ENCODE peak calls at places on chromosomes 13 and 19, in five cellular contexts. One of them, this sample, is unnamed.

GRCh38 chr13:50691176-50691681 is 152.3 kb downstream of the DLEU7 start:
- DNase-seq in fibroblast of lung: no peak
- DNase-seq in B cell: no peak
- DNase-seq in Calu3: no peak
- DNase-seq in BE2C: no peak
- DNase-seq in this sample: no peak

GRCh38 chr19:35468637-35469036 is 20.6 kb downstream of the FFAR2 start:
- DNase-seq in fibroblast of lung: peak; percentile 34
- DNase-seq in B cell: peak; percentile 79
- DNase-seq in Calu3: peak; percentile 70
- DNase-seq in BE2C: peak; percentile 73
- DNase-seq in this sample: peak; percentile 28

GRCh38 chr19:45307361-45307760 is 15.3 kb downstream of the CKM start:
- DNase-seq in fibroblast of lung: no peak
- DNase-seq in B cell: no peak
- DNase-seq in Calu3: no peak
- DNase-seq in BE2C: no peak
- DNase-seq in this sample: no peak

GRCh38 chr19:42129399-42130253 is 2.6 kb downstream of the POU2F2 start:
- DNase-seq in fibroblast of lung: no peak
- DNase-seq in B cell: peak; percentile 99
- DNase-seq in Calu3: no peak
- DNase-seq in BE2C: peak; percentile 45
- DNase-seq in this sample: no peak

GRCh38 chr13:51844862-51845573 is at the start of gene TMEM272:
- DNase-seq in fibroblast of lung: peak; percentile 30
- DNase-seq in B cell: no peak
- DNase-seq in Calu3: peak; percentile 74
- DNase-seq in BE2C: peak; percentile 83
- DNase-seq in this sample: peak; percentile 79

GRCh38 chr19:52778811-52779210 is 7.8 kb downstream of the ZNF600 start:
- DNase-seq in fibroblast of lung: no peak
- DNase-seq in B cell: no peak
- DNase-seq in Calu3: no peak
- DNase-seq in BE2C: no peak
- DNase-seq in this sample: no peak

GRCh38 chr13:64234255-64234654 is 2818.6 kb upstream of the PCDH20 start:
- DNase-seq in fibroblast of lung: peak; percentile 45
- DNase-seq in B cell: no peak
- DNase-seq in Calu3: no peak
- DNase-seq in BE2C: no peak
- DNase-seq in this sample: no peak

GRCh38 chr19:35246466-35247096 is 2.2 kb upstream of the LSR start:
- DNase-seq in fibroblast of lung: no peak
- DNase-seq in B cell: no peak
- DNase-seq in Calu3: no peak
- DNase-seq in BE2C: no peak
- DNase-seq in this sample: no peak

GRCh38 chr19:49920624-49921363 is 8.2 kb upstream of the ATF5 start:
- DNase-seq in fibroblast of lung: no peak
- DNase-seq in B cell: no peak
- DNase-seq in Calu3: no peak
- DNase-seq in BE2C: no peak
- DNase-seq in this sample: no peak

GRCh38 chr19:12722566-12723382 is 958 bp downstream of the TNPO2 start:
- DNase-seq in fibroblast of lung: peak; percentile 100
- DNase-seq in B cell: peak; percentile 97
- DNase-seq in Calu3: peak; percentile 91
- DNase-seq in BE2C: peak; percentile 98
- DNase-seq in this sample: peak; percentile 87

GRCh38 chr13:98994896-98995295 is 17.0 kb upstream of the DOCK9 start:
- DNase-seq in fibroblast of lung: no peak
- DNase-seq in B cell: no peak
- DNase-seq in Calu3: no peak
- DNase-seq in BE2C: no peak
- DNase-seq in this sample: no peak

GRCh38 chr13:74132768-74133656 is 1.2 kb downstream of the KLF12 start:
- DNase-seq in fibroblast of lung: peak; percentile 71
- DNase-seq in B cell: no peak
- DNase-seq in Calu3: no peak
- DNase-seq in BE2C: peak; percentile 27
- DNase-seq in this sample: peak; percentile 45

GRCh38 chr13:43191561-43191960 is 168.2 kb downstream of the DNAJC15 start:
- DNase-seq in fibroblast of lung: no peak
- DNase-seq in B cell: no peak
- DNase-seq in Calu3: no peak
- DNase-seq in BE2C: no peak
- DNase-seq in this sample: no peak

GRCh38 chr19:55016017-55016416 is 22.0 kb downstream of the GP6 start:
- DNase-seq in fibroblast of lung: no peak
- DNase-seq in B cell: no peak
- DNase-seq in Calu3: no peak
- DNase-seq in BE2C: no peak
- DNase-seq in this sample: no peak

GRCh38 chr19:47476438-47476972 is 4.8 kb upstream of the SLC8A2 start:
- DNase-seq in fibroblast of lung: no peak
- DNase-seq in B cell: no peak
- DNase-seq in Calu3: no peak
- DNase-seq in BE2C: no peak
- DNase-seq in this sample: no peak

GRCh38 chr19:18357442-18358264 is 17.3 kb downstream of the PGPEP1 start:
- DNase-seq in fibroblast of lung: no peak
- DNase-seq in B cell: no peak
- DNase-seq in Calu3: no peak
- DNase-seq in BE2C: no peak
- DNase-seq in this sample: no peak

GRCh38 chr13:109436055-109436622 is 350.2 kb downstream of the IRS2 start:
- DNase-seq in fibroblast of lung: no peak
- DNase-seq in B cell: no peak
- DNase-seq in Calu3: no peak
- DNase-seq in BE2C: no peak
- DNase-seq in this sample: no peak

GRCh38 chr13:99370476-99371272 is 63.5 kb upstream of the GPR183 start:
- DNase-seq in fibroblast of lung: no peak
- DNase-seq in B cell: no peak
- DNase-seq in Calu3: no peak
- DNase-seq in BE2C: no peak
- DNase-seq in this sample: no peak

GRCh38 chr13:66358564-66358963 is 871.6 kb downstream of the PCDH9 start:
- DNase-seq in fibroblast of lung: peak; percentile 30
- DNase-seq in B cell: no peak
- DNase-seq in Calu3: no peak
- DNase-seq in BE2C: no peak
- DNase-seq in this sample: no peak

GRCh38 chr13:66354880-66355279 is 875.3 kb downstream of the PCDH9 start:
- DNase-seq in fibroblast of lung: no peak
- DNase-seq in B cell: no peak
- DNase-seq in Calu3: no peak
- DNase-seq in BE2C: no peak
- DNase-seq in this sample: no peak

GRCh38 chr13:66348745-66349720 is 881.1 kb downstream of the PCDH9 start:
- DNase-seq in fibroblast of lung: no peak
- DNase-seq in B cell: no peak
- DNase-seq in Calu3: no peak
- DNase-seq in BE2C: no peak
- DNase-seq in this sample: no peak

GRCh38 chr13:66349945-66350344 is 880.2 kb downstream of the PCDH9 start:
- DNase-seq in fibroblast of lung: no peak
- DNase-seq in B cell: no peak
- DNase-seq in Calu3: no peak
- DNase-seq in BE2C: no peak
- DNase-seq in this sample: no peak

GRCh38 chr13:66353664-66354063 is 876.5 kb downstream of the PCDH9 start:
- DNase-seq in fibroblast of lung: no peak
- DNase-seq in B cell: no peak
- DNase-seq in Calu3: no peak
- DNase-seq in BE2C: no peak
- DNase-seq in this sample: no peak
- TF ChIP-seq CTCF in fibroblast of lung: no peak
- TF ChIP-seq CTCF in B cell: no peak
- TF ChIP-seq CTCF in Calu3: no peak
- TF ChIP-seq CTCF in BE2C: peak; percentile 3
- TF ChIP-seq CTCF in this sample: no peak

GRCh38 chr13:101475536-101475935 is 23.1 kb downstream of the ITGBL1 start:
- DNase-seq in fibroblast of lung: no peak
- DNase-seq in B cell: no peak
- DNase-seq in Calu3: no peak
- DNase-seq in BE2C: no peak
- DNase-seq in this sample: no peak
- TF ChIP-seq CTCF in fibroblast of lung: no peak
- TF ChIP-seq CTCF in B cell: no peak
- TF ChIP-seq CTCF in Calu3: no peak
- TF ChIP-seq CTCF in BE2C: no peak
- TF ChIP-seq CTCF in this sample: no peak

GRCh38 chr13:95704510-95704909 is 27.6 kb downstream of the DNAJC3 start:
- DNase-seq in fibroblast of lung: peak; percentile 12
- DNase-seq in B cell: no peak
- DNase-seq in Calu3: no peak
- DNase-seq in BE2C: peak; percentile 51
- DNase-seq in this sample: no peak
- TF ChIP-seq CTCF in fibroblast of lung: peak; percentile 32
- TF ChIP-seq CTCF in B cell: peak; percentile 12
- TF ChIP-seq CTCF in Calu3: no peak
- TF ChIP-seq CTCF in BE2C: peak; percentile 71
- TF ChIP-seq CTCF in this sample: peak; percentile 17

GRCh38 chr13:72889496-72889895 is 107.6 kb downstream of the PIBF1 start:
- DNase-seq in fibroblast of lung: no peak
- DNase-seq in B cell: no peak
- DNase-seq in Calu3: no peak
- DNase-seq in BE2C: no peak
- DNase-seq in this sample: no peak

GRCh38 chr13:72886272-72887062 is 104.5 kb downstream of the PIBF1 start:
- DNase-seq in fibroblast of lung: peak; percentile 53
- DNase-seq in B cell: no peak
- DNase-seq in Calu3: no peak
- DNase-seq in BE2C: no peak
- DNase-seq in this sample: no peak

DNA sequence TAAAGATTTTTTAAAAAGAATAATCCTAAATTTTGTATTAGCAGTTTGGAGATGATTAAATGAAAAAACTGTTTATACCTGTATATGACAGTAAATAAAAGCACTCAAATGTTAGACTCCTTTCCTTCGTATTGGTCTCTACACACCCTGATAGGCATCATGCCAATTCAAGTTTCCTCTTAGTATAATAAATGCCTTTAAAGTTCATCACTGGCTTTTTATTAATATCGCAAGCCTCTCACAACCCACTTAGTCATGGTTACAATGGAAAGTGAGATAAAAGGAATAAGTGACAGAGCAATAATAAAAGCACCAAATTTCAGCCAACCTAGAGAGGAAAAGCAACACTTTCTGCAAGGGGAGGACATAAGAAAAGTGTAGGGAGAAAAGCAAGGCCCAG is 102.2 kb downstream of the PIBF1 start:
- DNase-seq in fibroblast of lung: no peak
- DNase-seq in B cell: no peak
- DNase-seq in Calu3: no peak
- DNase-seq in BE2C: no peak
- DNase-seq in this sample: no peak
- TF ChIP-seq CTCF in fibroblast of lung: no peak
- TF ChIP-seq CTCF in B cell: no peak
- TF ChIP-seq CTCF in Calu3: no peak
- TF ChIP-seq CTCF in BE2C: no peak
- TF ChIP-seq CTCF in this sample: no peak

GRCh38 chr19:17296278-17296677 is 6.9 kb downstream of the ABHD8 start:
- DNase-seq in fibroblast of lung: no peak
- DNase-seq in B cell: no peak
- DNase-seq in Calu3: peak; percentile 27
- DNase-seq in BE2C: no peak
- DNase-seq in this sample: no peak
- TF ChIP-seq CTCF in fibroblast of lung: no peak
- TF ChIP-seq CTCF in B cell: no peak
- TF ChIP-seq CTCF in Calu3: no peak
- TF ChIP-seq CTCF in BE2C: peak; percentile 3
- TF ChIP-seq CTCF in this sample: no peak

GRCh38 chr13:22175815-22176214 is 504.9 kb downstream of the FGF9 start:
- DNase-seq in fibroblast of lung: no peak
- DNase-seq in B cell: no peak
- DNase-seq in Calu3: no peak
- DNase-seq in BE2C: no peak
- DNase-seq in this sample: no peak

GRCh38 chr13:22178878-22179277 is 508.0 kb downstream of the FGF9 start:
- DNase-seq in fibroblast of lung: no peak
- DNase-seq in B cell: no peak
- DNase-seq in Calu3: no peak
- DNase-seq in BE2C: no peak
- DNase-seq in this sample: no peak

GRCh38 chr13:22173605-22174004 is 502.7 kb downstream of the FGF9 start:
- DNase-seq in fibroblast of lung: peak; percentile 71
- DNase-seq in B cell: no peak
- DNase-seq in Calu3: no peak
- DNase-seq in BE2C: no peak
- DNase-seq in this sample: no peak

GRCh38 chr13:22176968-22177545 is 506.2 kb downstream of the FGF9 start:
- DNase-seq in fibroblast of lung: peak; percentile 7
- DNase-seq in B cell: no peak
- DNase-seq in Calu3: no peak
- DNase-seq in BE2C: no peak
- DNase-seq in this sample: no peak

DNA sequence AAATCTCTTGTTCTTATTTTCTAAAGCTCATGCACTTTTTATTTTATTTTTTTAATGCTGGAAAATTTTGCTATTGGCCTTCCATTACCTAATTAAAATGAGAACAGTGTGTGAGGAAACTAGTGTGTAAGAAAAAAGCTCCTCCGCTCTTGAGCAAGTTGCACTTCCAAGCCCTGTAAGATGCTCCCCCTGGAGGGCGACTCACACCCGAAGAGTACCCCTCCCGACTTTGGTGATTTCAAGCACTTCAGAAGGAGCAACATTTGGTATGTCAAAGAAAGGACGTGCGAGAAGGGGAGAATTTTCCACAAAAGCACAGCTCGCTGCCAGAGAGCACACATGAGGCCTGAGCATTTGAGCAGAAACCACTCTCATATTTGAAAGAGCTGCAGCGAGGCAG is 504.3 kb downstream of the FGF9 start:
- DNase-seq in fibroblast of lung: no peak
- DNase-seq in B cell: no peak
- DNase-seq in Calu3: no peak
- DNase-seq in BE2C: no peak
- DNase-seq in this sample: no peak
- TF ChIP-seq CTCF in fibroblast of lung: no peak
- TF ChIP-seq CTCF in B cell: no peak
- TF ChIP-seq CTCF in Calu3: no peak
- TF ChIP-seq CTCF in BE2C: no peak
- TF ChIP-seq CTCF in this sample: no peak

GRCh38 chr13:39957868-39958676 is 302.6 kb downstream of the COG6 start:
- DNase-seq in fibroblast of lung: no peak
- DNase-seq in B cell: no peak
- DNase-seq in Calu3: no peak
- DNase-seq in BE2C: no peak
- DNase-seq in this sample: no peak
- TF ChIP-seq CTCF in fibroblast of lung: no peak
- TF ChIP-seq CTCF in B cell: no peak
- TF ChIP-seq CTCF in Calu3: no peak
- TF ChIP-seq CTCF in BE2C: no peak
- TF ChIP-seq CTCF in this sample: no peak

GRCh38 chr13:112959206-112959605 is 9.8 kb upstream of the MCF2L start:
- DNase-seq in fibroblast of lung: no peak
- DNase-seq in B cell: no peak
- DNase-seq in Calu3: no peak
- DNase-seq in BE2C: no peak
- DNase-seq in this sample: no peak
- TF ChIP-seq CTCF in fibroblast of lung: no peak
- TF ChIP-seq CTCF in B cell: no peak
- TF ChIP-seq CTCF in Calu3: no peak
- TF ChIP-seq CTCF in BE2C: no peak
- TF ChIP-seq CTCF in this sample: no peak

GRCh38 chr13:61880576-61881283 is 465.1 kb upstream of the PCDH20 start:
- DNase-seq in fibroblast of lung: peak; percentile 34
- DNase-seq in B cell: no peak
- DNase-seq in Calu3: no peak
- DNase-seq in BE2C: peak; percentile 32
- DNase-seq in this sample: peak; percentile 25
- TF ChIP-seq CTCF in fibroblast of lung: peak; percentile 64
- TF ChIP-seq CTCF in B cell: no peak
- TF ChIP-seq CTCF in Calu3: no peak
- TF ChIP-seq CTCF in BE2C: peak; percentile 90
- TF ChIP-seq CTCF in this sample: peak; percentile 49